ENCODE peak calls at places on chromosomes 3 and 15, in four cellular contexts. One of them, this sample, is unnamed.

GRCh38 chr15:39321977-39322376 is 258.9 kb upstream of the THBS1 start:
- DNase-seq in NCI-H69: no peak
- DNase-seq in HEK293T: no peak
- DNase-seq in C1 segment of cervical spinal cord: no peak
- DNase-seq in this sample: no peak

GRCh38 chr15:74207652-74208440 is 5.3 kb upstream of the STRA6 start:
- DNase-seq in C1 segment of cervical spinal cord: no peak
- DNase-seq in NCI-H69: peak
- DNase-seq in HEK293T: no peak
- DNase-seq in this sample: no peak

GRCh38 chr3:179076243-179077027 is 4.8 kb upstream of the ZMAT3 start:
- DNase-seq in NCI-H69: peak
- DNase-seq in C1 segment of cervical spinal cord: no peak
- DNase-seq in HEK293T: no peak
- DNase-seq in this sample: no peak

GRCh38 chr3:100456745-100457144 is 35.7 kb upstream of the TMEM45A start:
- DNase-seq in HEK293T: no peak
- DNase-seq in NCI-H69: no peak
- DNase-seq in C1 segment of cervical spinal cord: no peak
- DNase-seq in this sample: no peak

GRCh38 chr3:105965384-105965783 is 96.6 kb upstream of the CBLB start:
- DNase-seq in HEK293T: no peak
- DNase-seq in C1 segment of cervical spinal cord: no peak
- DNase-seq in NCI-H69: no peak
- DNase-seq in this sample: no peak

GRCh38 chr3:168342946-168343856 is 247.5 kb upstream of the GOLIM4 start:
- DNase-seq in NCI-H69: peak
- DNase-seq in HEK293T: peak
- DNase-seq in C1 segment of cervical spinal cord: no peak
- DNase-seq in this sample: no peak

GRCh38 chr3:80688814-80689213 is 921.0 kb upstream of the ROBO1 start:
- DNase-seq in HEK293T: no peak
- DNase-seq in NCI-H69: peak
- DNase-seq in C1 segment of cervical spinal cord: no peak
- DNase-seq in this sample: no peak

GRCh38 chr3:197718904-197719303 is 17.8 kb downstream of the RUBCN start:
- DNase-seq in HEK293T: no peak
- DNase-seq in NCI-H69: no peak
- DNase-seq in C1 segment of cervical spinal cord: no peak
- DNase-seq in this sample: no peak

GRCh38 chr3:46923559-46924350 is 46.2 kb downstream of the PTH1R start:
- DNase-seq in C1 segment of cervical spinal cord: no peak
- DNase-seq in NCI-H69: peak
- DNase-seq in HEK293T: peak
- DNase-seq in this sample: no peak

GRCh38 chr15:69086427-69087205 is 72.1 kb downstream of the NOX5 start:
- DNase-seq in C1 segment of cervical spinal cord: no peak
- DNase-seq in NCI-H69: no peak
- DNase-seq in HEK293T: no peak
- DNase-seq in this sample: no peak

GRCh38 chr3:113231827-113232253 is 20.5 kb downstream of the BOC start:
- DNase-seq in HEK293T: no peak
- DNase-seq in NCI-H69: peak
- DNase-seq in C1 segment of cervical spinal cord: no peak
- DNase-seq in this sample: peak

GRCh38 chr3:112351036-112351435 is 18.1 kb downstream of the CD200 start:
- DNase-seq in NCI-H69: no peak
- DNase-seq in HEK293T: no peak
- DNase-seq in C1 segment of cervical spinal cord: no peak
- DNase-seq in this sample: no peak

GRCh38 chr3:53820084-53820483 is 26.1 kb downstream of the CHDH start:
- DNase-seq in HEK293T: no peak
- DNase-seq in NCI-H69: no peak
- DNase-seq in C1 segment of cervical spinal cord: no peak
- DNase-seq in this sample: no peak